ENCODE peak calls at places on chromosomes 7 and 10, in eight cellular contexts. I is CD8-positive, alpha-beta T cell; P is heart left ventricle; N is AG09309; A is GM06990; K is right lobe of liver; G is body of pancreas; J is ovary. R is an unnamed sample.

GRCh38 chr7:92360387-92360786 is 86.9 kb upstream of the GATAD1 start:
- DNase-seq in I (no peak), P (no peak), N (no peak), A (no peak), K (no peak), G (no peak), J (no peak), R (no peak)

GRCh38 chr7:46022397-46022796 is 101.3 kb upstream of the IGFBP3 start:
- DNase-seq in I (no peak), P (no peak), N (no peak), A (no peak), K (no peak), G (no peak), J (no peak), R (no peak)

GRCh38 chr7:22427855-22428254 is 70.9 kb upstream of the RAPGEF5 start:
- DNase-seq in I (no peak), P (no peak), N (no peak), A (no peak), K (no peak), G (no peak), J (no peak), R (no peak)

GRCh38 chr7:14507617-14508016 is 394.9 kb downstream of the DGKB start:
- DNase-seq in I (no peak), P (no peak), N (peak), A (no peak), K (no peak), G (peak), J (no peak), R (no peak)

GRCh38 chr7:146961617-146962016 is 845.0 kb downstream of the CNTNAP2 start:
- DNase-seq in I (no peak), P (no peak), N (peak), A (no peak), K (no peak), G (no peak), J (no peak), R (no peak)

GRCh38 chr7:12930534-12930933 is 243.1 kb downstream of the ARL4A start:
- DNase-seq in I (no peak), P (no peak), N (no peak), A (no peak), K (no peak), G (no peak), J (no peak), R (no peak)

GRCh38 chr7:29127527-29127926 is 18.8 kb downstream of the CPVL start:
- DNase-seq in I (no peak), P (no peak), N (no peak), A (no peak), K (no peak), G (no peak), J (no peak), R (no peak)

GRCh38 chr7:139650429-139651100 is 127.1 kb downstream of the CLEC2L start:
- DNase-seq in I (no peak), P (peak), N (no peak), A (no peak), K (peak), G (no peak), J (no peak), R (no peak)

GRCh38 chr7:138449580-138449979 is 10.5 kb upstream of the TRIM24 start:
- DNase-seq in I (peak), P (no peak), N (no peak), A (no peak), K (no peak), G (no peak), J (no peak), R (no peak)

GRCh38 chr10:110610308-110610774 is 33.8 kb upstream of the RBM20 start:
- DNase-seq in I (peak), P (no peak), N (no peak), A (no peak), K (no peak), G (peak), J (peak), R (no peak)

GRCh38 chr7:88546808-88547207 is 212.7 kb upstream of the ZNF804B start:
- DNase-seq in I (no peak), P (no peak), N (no peak), A (no peak), K (no peak), G (peak), J (no peak), R (no peak)

GRCh38 chr7:17679427-17679826 is 260.9 kb downstream of the SNX13 start:
- DNase-seq in I (no peak), P (peak), N (no peak), A (no peak), K (no peak), G (no peak), J (no peak), R (no peak)

GRCh38 chr10:50927522-50928189 is 42.2 kb upstream of the A1CF start:
- DNase-seq in I (no peak), P (peak), N (no peak), A (no peak), K (no peak), G (no peak), J (no peak), R (no peak)

GRCh38 chr10:69645296-69645665 is 15.2 kb downstream of the FAM241B start:
- DNase-seq in I (no peak), P (no peak), N (no peak), A (no peak), K (no peak), G (no peak), J (no peak), R (peak)
- TF ChIP-seq CTCF in I (no peak), P (no peak), N (no peak), A (no peak), K (no peak), G (no peak), J (no peak), R (no peak)

GRCh38 chr10:133439517-133440461 is 14.0 kb upstream of the SCART1 start:
- DNase-seq in I (no peak), P (peak), N (no peak), A (no peak), K (no peak), G (no peak), J (no peak), R (no peak)

GRCh38 chr10:133441780-133442179 is 12.0 kb upstream of the SCART1 start:
- DNase-seq in I (no peak), P (peak), N (no peak), A (no peak), K (no peak), G (no peak), J (no peak), R (peak)

GRCh38 chr10:133440633-133441285 is 13.0 kb upstream of the SCART1 start:
- DNase-seq in I (no peak), P (no peak), N (no peak), A (no peak), K (no peak), G (no peak), J (no peak), R (no peak)

GRCh38 chr10:133442191-133442966 is 11.4 kb upstream of the SCART1 start:
- DNase-seq in I (no peak), P (no peak), N (no peak), A (no peak), K (no peak), G (no peak), J (no peak), R (peak)

DNA sequence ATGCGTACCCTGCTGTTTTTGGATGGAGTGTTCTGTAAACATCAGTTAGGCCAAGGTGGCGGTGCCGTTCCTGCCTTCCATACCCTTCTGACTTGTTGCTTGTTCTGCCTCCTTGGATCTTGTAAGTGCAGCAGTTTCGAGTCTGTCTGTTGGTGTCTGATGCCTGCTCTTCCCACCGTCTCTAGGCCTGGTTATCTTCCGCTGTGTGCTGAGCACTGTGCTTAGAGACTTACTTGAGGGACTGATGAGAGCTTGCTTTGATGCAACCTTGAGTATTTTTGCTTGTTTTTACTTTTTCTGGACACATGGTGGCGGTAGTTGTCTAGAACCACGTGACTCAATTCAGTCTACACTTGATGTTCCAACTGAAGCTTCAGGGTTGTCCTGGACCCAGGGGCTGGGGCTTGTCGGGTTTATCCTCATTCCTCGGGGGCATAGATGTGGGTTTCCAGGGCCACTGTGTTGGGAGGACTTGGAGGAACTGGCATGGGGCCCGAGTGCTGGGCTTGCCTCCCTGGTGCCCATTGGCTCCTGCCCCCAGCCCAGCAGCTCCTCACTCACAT is 14.4 kb upstream of the SPRN start:
- DNase-seq in I (no peak), P (no peak), N (no peak), A (no peak), K (no peak), G (no peak), J (no peak), R (no peak)
- TF ChIP-seq CTCF in I (no peak), P (no peak), N (peak), A (peak), K (peak), G (peak), J (no peak), R (peak)

GRCh38 chr10:20888620-20889337 is 8.3 kb downstream of the NEBL start:
- DNase-seq in I (no peak), P (no peak), N (no peak), A (no peak), K (no peak), G (no peak), J (no peak), R (no peak)
- TF ChIP-seq CTCF in I (no peak), P (no peak), N (no peak), A (no peak), K (no peak), G (no peak), J (no peak), R (peak)

DNA sequence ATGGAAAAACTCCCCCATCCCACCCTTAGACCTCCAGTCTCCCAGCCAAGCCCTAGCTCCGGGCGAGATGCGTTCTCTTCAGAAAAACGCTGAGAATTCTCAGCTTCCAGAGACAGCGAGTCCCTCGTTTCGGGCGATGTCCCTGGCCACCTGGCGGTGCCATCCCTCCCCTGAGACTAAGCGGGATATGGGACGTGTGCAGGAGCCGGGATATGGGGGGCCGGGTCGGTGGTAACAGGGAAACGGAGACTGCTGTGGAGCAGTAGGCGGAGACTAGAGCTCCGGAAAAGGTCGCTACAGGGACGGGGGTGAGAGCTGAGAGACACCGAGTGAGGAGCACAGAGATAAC is 435 bp upstream of the STRIP2 start:
- DNase-seq in I (no peak), P (no peak), N (no peak), A (no peak), K (no peak), G (no peak), J (no peak), R (no peak)
- TF ChIP-seq CTCF in I (no peak), P (no peak), N (peak), A (no peak), K (no peak), G (no peak), J (no peak), R (peak)

GRCh38 chr7:21193895-21194294 is 234.0 kb upstream of the SP4 start:
- DNase-seq in I (no peak), P (no peak), N (no peak), A (no peak), K (no peak), G (no peak), J (no peak), R (no peak)
- TF ChIP-seq CTCF in I (no peak), P (no peak), N (no peak), A (no peak), K (no peak), G (no peak), J (no peak), R (no peak)

DNA sequence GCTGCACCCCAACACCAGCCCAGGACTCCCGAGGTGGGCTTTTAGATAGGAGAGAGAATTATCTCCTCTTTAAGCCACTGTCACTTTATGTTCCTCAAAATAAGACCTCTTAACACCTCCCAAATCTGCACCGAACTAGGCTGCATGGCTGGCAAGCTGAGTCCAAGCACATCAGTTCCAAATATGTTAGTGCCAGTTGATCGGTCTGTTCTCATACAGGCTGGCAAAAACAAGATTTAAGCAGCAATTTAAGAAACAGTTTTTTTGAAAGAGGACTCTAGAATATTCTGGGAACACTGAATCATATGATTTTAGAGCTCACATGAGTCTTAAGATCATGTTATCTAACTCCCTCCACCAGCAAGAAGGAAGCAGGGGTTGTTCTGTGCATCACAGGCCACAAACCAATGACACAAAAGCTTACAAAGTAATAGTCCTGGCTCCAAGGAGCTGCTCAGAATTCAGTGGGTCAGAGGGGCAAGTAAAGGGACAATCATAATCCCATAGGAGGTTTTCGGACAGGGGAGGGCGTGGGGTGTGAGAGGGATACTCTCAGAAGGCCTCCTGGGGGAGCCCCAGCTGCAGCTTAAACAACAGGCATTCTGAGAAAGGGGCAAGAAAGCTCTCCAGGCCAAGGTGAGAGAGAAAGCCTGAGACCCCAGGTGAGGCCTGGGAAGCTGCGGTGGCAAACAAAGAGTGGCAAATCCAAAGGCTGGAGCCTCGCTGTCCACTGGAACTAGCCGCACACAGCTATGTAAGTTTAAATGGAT is 7.1 kb downstream of the COBL start:
- DNase-seq in I (no peak), P (no peak), N (no peak), A (no peak), K (no peak), G (no peak), J (no peak), R (no peak)
- TF ChIP-seq CTCF in I (no peak), P (no peak), N (no peak), A (no peak), K (no peak), G (no peak), J (no peak), R (no peak)